ENCODE peak calls at places on chromosomes 12 and 14, in five cellular contexts. C is A549, L is SK-N-SH, D is GM23338, M is HCT116. X is an unnamed sample.

GRCh38 chr12:127750076-127750840 is 516.7 kb upstream of the TMEM132C start:
- DNase-seq in D (no peak), C (no peak), M (no peak), L (no peak), X (no peak)

GRCh38 chr14:96735509-96735908 is 61.7 kb upstream of the VRK1 start:
- DNase-seq in D (no peak), C (no peak), L (peak; percentile 42), M (no peak), X (no peak)

GRCh38 chr12:108305520-108305919 is 33.6 kb downstream of the CMKLR1 start:
- DNase-seq in C (no peak), M (no peak), L (peak; percentile 70), D (no peak), X (no peak)

GRCh38 chr12:43444940-43445564 is 107.0 kb downstream of the ADAMTS20 start:
- DNase-seq in M (peak; percentile 73), C (peak; percentile 70), L (peak; percentile 10), D (peak; percentile 79), X (peak; percentile 33)

GRCh38 chr12:102120886-102121285 is 903 bp downstream of the PARPBP start:
- DNase-seq in L (peak; percentile 22), M (peak; percentile 3), C (peak; percentile 38), D (peak; percentile 25), X (no peak)

GRCh38 chr14:84657866-84658385 is 872.0 kb upstream of the FLRT2 start:
- DNase-seq in C (no peak), L (no peak), D (no peak), M (no peak), X (no peak)

GRCh38 chr12:57110189-57111045 is 745 bp downstream of the STAT6 start:
- DNase-seq in M (no peak), C (peak; percentile 75), L (peak; percentile 15), D (peak; percentile 96), X (peak; percentile 86)

GRCh38 chr12:57719777-57720605 is 18.6 kb downstream of the AGAP2 start:
- DNase-seq in L (no peak), D (no peak), M (no peak), C (no peak), X (no peak)

GRCh38 chr12:119328111-119328510 is 6.4 kb upstream of the CCDC60 start:
- DNase-seq in C (peak; percentile 43), D (peak; percentile 79), L (peak; percentile 46), M (peak; percentile 28), X (no peak)

GRCh38 chr14:105859717-105860614 is 333.6 kb downstream of the TMEM121 start:
- DNase-seq in L (no peak), C (no peak), M (no peak), D (no peak), X (no peak)

GRCh38 chr12:103909811-103910210 is 20.4 kb upstream of the HSP90B1 start:
- DNase-seq in D (no peak), C (no peak), M (no peak), L (no peak), X (no peak)

GRCh38 chr12:91978143-91978542 is 167.5 kb downstream of the BTG1 start:
- DNase-seq in D (no peak), C (peak; percentile 9), M (no peak), L (no peak), X (no peak)

GRCh38 chr14:40981247-40981646 is 625.4 kb upstream of the LRFN5 start:
- DNase-seq in C (no peak), D (no peak), M (no peak), L (no peak), X (no peak)

GRCh38 chr12:96047621-96048211 is 12.3 kb upstream of the LTA4H start:
- DNase-seq in L (no peak), D (no peak), C (peak; percentile 74), M (peak; percentile 93), X (peak; percentile 71)

GRCh38 chr12:25500651-25501050 is 52.4 kb downstream of the LMNTD1 start:
- DNase-seq in D (no peak), M (no peak), C (no peak), L (no peak), X (no peak)

GRCh38 chr12:124940393-124941169 is 26.1 kb upstream of the UBC start:
- DNase-seq in D (peak; percentile 97), L (peak; percentile 82), M (peak; percentile 86), C (peak; percentile 96), X (peak; percentile 95)

GRCh38 chr14:73457050-73457934 is 1.1 kb downstream of the NUMB start:
- DNase-seq in M (no peak), L (peak; percentile 41), D (peak; percentile 66), C (peak; percentile 47), X (no peak)

GRCh38 chr14:60656755-60657608 is 7.7 kb upstream of the SIX1 start:
- DNase-seq in M (no peak), D (peak; percentile 88), L (peak; percentile 71), C (peak; percentile 75), X (peak; percentile 49)

GRCh38 chr12:91181053-91181452 is 1.6 kb downstream of the DCN start:
- DNase-seq in M (no peak), C (no peak), L (no peak), D (no peak), X (no peak)

GRCh38 chr12:24378548-24379011 is 429.1 kb upstream of the SOX5 start:
- DNase-seq in M (no peak), L (no peak), C (no peak), D (peak; percentile 41), X (no peak)

GRCh38 chr14:21268612-21269251 is 510 bp downstream of the HNRNPC start:
- DNase-seq in L (no peak), C (peak; percentile 78), D (peak; percentile 79), M (peak; percentile 24), X (peak; percentile 45)

GRCh38 chr12:127401005-127401404 is 866.0 kb upstream of the TMEM132C start:
- DNase-seq in C (no peak), L (no peak), M (no peak), D (no peak), X (no peak)

GRCh38 chr14:72613196-72613974 is 280.5 kb downstream of the DPF3 start:
- DNase-seq in D (no peak), C (no peak), M (no peak), L (peak; percentile 63), X (no peak)

GRCh38 chr12:56658921-56659320 is 13.1 kb upstream of the ATP5F1B start:
- DNase-seq in C (no peak), M (no peak), D (no peak), L (no peak), X (no peak)

GRCh38 chr14:92425101-92425500 is 88.5 kb upstream of the RIN3 start:
- DNase-seq in M (peak; percentile 28), C (peak; percentile 62), L (no peak), D (no peak), X (no peak)

GRCh38 chr14:102923201-102923919 is 897 bp downstream of the AMN start:
- DNase-seq in M (no peak), D (peak; percentile 50), L (no peak), C (no peak), X (no peak)

GRCh38 chr14:102923920-102924486 is 1.5 kb downstream of the AMN start:
- DNase-seq in L (no peak), C (no peak), M (no peak), D (no peak), X (no peak)

GRCh38 chr14:102920273-102920997 is 2.0 kb upstream of the AMN start:
- DNase-seq in L (no peak), M (no peak), C (no peak), D (no peak), X (no peak)

GRCh38 chr14:102920998-102921304 is 1.5 kb upstream of the AMN start:
- DNase-seq in C (no peak), D (no peak), L (no peak), M (no peak), X (no peak)

DNA sequence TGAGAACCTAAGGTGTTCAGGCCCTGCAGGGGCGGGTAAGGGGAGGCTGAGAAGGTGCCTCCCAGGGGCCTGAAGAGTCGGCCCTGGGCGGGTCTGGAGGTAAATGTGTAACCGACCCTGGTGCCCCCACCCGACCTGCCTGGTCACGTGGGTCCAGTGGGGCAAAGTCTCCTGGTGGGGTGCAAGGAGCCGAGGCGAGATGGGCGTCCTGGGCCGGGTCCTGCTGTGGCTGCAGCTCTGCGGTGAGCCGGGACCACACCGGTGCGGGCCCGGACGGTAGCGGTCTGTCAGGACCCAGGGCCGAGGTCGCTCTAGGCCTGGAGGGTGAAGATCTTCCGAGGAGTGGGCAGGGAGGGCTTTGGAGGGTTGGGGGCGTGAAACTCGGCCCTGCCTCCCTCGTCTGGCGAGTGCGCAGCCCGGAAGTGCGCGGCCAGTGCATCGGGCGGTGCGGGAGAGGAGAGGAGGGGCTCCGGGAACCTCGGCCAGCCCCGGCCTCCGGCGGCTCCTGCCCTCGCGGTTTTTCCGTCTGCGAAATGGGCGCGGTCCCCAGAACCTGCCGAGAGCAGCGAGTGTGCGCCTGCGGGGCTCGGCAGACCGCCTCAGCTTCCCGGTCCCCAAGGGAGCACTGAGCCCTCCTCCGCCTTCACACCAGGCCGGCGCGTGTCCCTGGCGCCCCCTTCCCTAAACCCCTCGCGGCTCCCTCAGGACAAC is at the start of gene AMN:
- DNase-seq in L (peak; percentile 73), D (peak; percentile 79), C (peak; percentile 27), M (no peak), X (no peak)
- TF ChIP-seq REST in L (no peak), D (no peak), C (no peak), M (no peak), X (no peak)

GRCh38 chr12:30016656-30017055 is 232.9 kb upstream of the TMTC1 start:
- DNase-seq in L (no peak), C (no peak), D (no peak), M (no peak), X (no peak)

GRCh38 chr12:30023186-30023585 is 239.4 kb upstream of the TMTC1 start:
- DNase-seq in M (no peak), C (no peak), L (no peak), D (no peak), X (no peak)

GRCh38 chr12:30019386-30020140 is 235.8 kb upstream of the TMTC1 start:
- DNase-seq in M (no peak), D (no peak), L (peak; percentile 1), C (no peak), X (no peak)

GRCh38 chr12:30025317-30025716 is 241.6 kb upstream of the TMTC1 start:
- DNase-seq in M (no peak), L (no peak), C (no peak), D (no peak), X (no peak)

GRCh38 chr12:30021046-30021833 is 237.5 kb upstream of the TMTC1 start:
- DNase-seq in D (no peak), C (no peak), L (no peak), M (no peak), X (no peak)
- TF ChIP-seq REST in D (no peak), C (no peak), L (no peak), M (no peak), X (no peak)

GRCh38 chr12:106305376-106305775 is 2.8 kb downstream of the TCP11L2 start:
- DNase-seq in D (peak; percentile 13), C (no peak), M (no peak), L (no peak), X (peak; percentile 18)
- TF ChIP-seq REST in D (no peak), C (no peak), M (no peak), L (no peak), X (no peak)

GRCh38 chr14:20219033-20219432 is 4.5 kb upstream of the OR11H6 start:
- DNase-seq in L (no peak), D (no peak), C (peak; percentile 42), M (no peak), X (no peak)
- TF ChIP-seq REST in L (no peak), D (no peak), C (no peak), M (no peak), X (no peak)

DNA sequence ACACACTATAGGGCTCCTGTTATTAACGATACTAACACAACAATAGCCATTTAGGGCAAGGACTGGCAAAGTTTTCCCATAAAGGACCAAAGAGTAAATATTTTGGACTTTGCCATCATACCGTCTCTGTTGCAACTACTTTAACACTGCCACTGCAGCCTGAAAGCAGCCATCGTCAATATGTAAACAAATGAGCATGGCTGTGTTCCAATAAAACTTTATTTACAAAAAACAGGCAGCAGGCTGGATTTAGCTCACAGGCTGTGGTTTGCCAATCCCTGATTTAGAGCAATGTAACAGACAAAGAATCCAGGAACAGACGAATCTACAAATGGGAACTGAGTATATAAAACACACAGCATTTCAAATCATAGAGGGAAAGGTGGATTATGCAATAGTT is 84.1 kb downstream of the FRMD6 start:
- DNase-seq in C (peak; percentile 27), D (no peak), L (no peak), M (no peak), X (no peak)
- TF ChIP-seq REST in C (no peak), D (no peak), L (no peak), M (no peak), X (no peak)